ENCODE peak calls at places on chromosomes 1 and 21, in six cellular contexts. One of them, this sample, is unnamed.

GRCh38 chr1:203807211-203807610 is 11.8 kb downstream of the ZBED6 start:
- DNase-seq in activated CD4-positive, alpha-beta T cell treated with anti-CD3 and anti-CD28 coated beads, Interleukin-2, amount 10 ng/mL, durations not matched to agents 7 days and 5 days: no peak
- DNase-seq in upper lobe of right lung: no peak
- DNase-seq in T-helper 9 cell: no peak
- DNase-seq in fibroblast of gingiva: peak
- DNase-seq in endothelial cell: no peak
- DNase-seq in this sample: no peak

GRCh38 chr21:33419538-33420123 is 16.4 kb downstream of the IFNGR2 start:
- DNase-seq in activated CD4-positive, alpha-beta T cell treated with anti-CD3 and anti-CD28 coated beads, Interleukin-2, amount 10 ng/mL, durations not matched to agents 7 days and 5 days: no peak
- DNase-seq in upper lobe of right lung: no peak
- DNase-seq in T-helper 9 cell: no peak
- DNase-seq in fibroblast of gingiva: peak
- DNase-seq in endothelial cell: no peak
- DNase-seq in this sample: no peak

GRCh38 chr21:36709030-36709867 is 10.3 kb downstream of the SIM2 start:
- DNase-seq in activated CD4-positive, alpha-beta T cell treated with anti-CD3 and anti-CD28 coated beads, Interleukin-2, amount 10 ng/mL, durations not matched to agents 7 days and 5 days: no peak
- DNase-seq in upper lobe of right lung: peak
- DNase-seq in T-helper 9 cell: no peak
- DNase-seq in fibroblast of gingiva: no peak
- DNase-seq in endothelial cell: no peak
- DNase-seq in this sample: no peak

GRCh38 chr1:154810571-154810970 is 59.5 kb downstream of the KCNN3 start:
- DNase-seq in activated CD4-positive, alpha-beta T cell treated with anti-CD3 and anti-CD28 coated beads, Interleukin-2, amount 10 ng/mL, durations not matched to agents 7 days and 5 days: no peak
- DNase-seq in upper lobe of right lung: no peak
- DNase-seq in T-helper 9 cell: no peak
- DNase-seq in fibroblast of gingiva: no peak
- DNase-seq in endothelial cell: no peak
- DNase-seq in this sample: no peak

GRCh38 chr1:241366196-241366595 is 9.2 kb upstream of the RGS7 start:
- DNase-seq in activated CD4-positive, alpha-beta T cell treated with anti-CD3 and anti-CD28 coated beads, Interleukin-2, amount 10 ng/mL, durations not matched to agents 7 days and 5 days: no peak
- DNase-seq in upper lobe of right lung: no peak
- DNase-seq in T-helper 9 cell: no peak
- DNase-seq in fibroblast of gingiva: no peak
- DNase-seq in endothelial cell: no peak
- DNase-seq in this sample: no peak

GRCh38 chr1:2208309-2209239 is 14.0 kb upstream of the FAAP20 start:
- DNase-seq in activated CD4-positive, alpha-beta T cell treated with anti-CD3 and anti-CD28 coated beads, Interleukin-2, amount 10 ng/mL, durations not matched to agents 7 days and 5 days: no peak
- DNase-seq in upper lobe of right lung: peak
- DNase-seq in T-helper 9 cell: no peak
- DNase-seq in fibroblast of gingiva: peak
- DNase-seq in endothelial cell: no peak
- DNase-seq in this sample: no peak

GRCh38 chr1:109388884-109389637 is 8.7 kb downstream of the SORT1 start:
- DNase-seq in activated CD4-positive, alpha-beta T cell treated with anti-CD3 and anti-CD28 coated beads, Interleukin-2, amount 10 ng/mL, durations not matched to agents 7 days and 5 days: no peak
- DNase-seq in upper lobe of right lung: no peak
- DNase-seq in T-helper 9 cell: no peak
- DNase-seq in fibroblast of gingiva: peak
- DNase-seq in endothelial cell: no peak
- DNase-seq in this sample: no peak

GRCh38 chr1:109255097-109255651 is 5.8 kb downstream of the CELSR2 start:
- DNase-seq in activated CD4-positive, alpha-beta T cell treated with anti-CD3 and anti-CD28 coated beads, Interleukin-2, amount 10 ng/mL, durations not matched to agents 7 days and 5 days: no peak
- DNase-seq in upper lobe of right lung: no peak
- DNase-seq in T-helper 9 cell: no peak
- DNase-seq in fibroblast of gingiva: no peak
- DNase-seq in endothelial cell: no peak
- DNase-seq in this sample: no peak

GRCh38 chr1:115218696-115219095 is 119.4 kb downstream of the NGF start:
- DNase-seq in activated CD4-positive, alpha-beta T cell treated with anti-CD3 and anti-CD28 coated beads, Interleukin-2, amount 10 ng/mL, durations not matched to agents 7 days and 5 days: no peak
- DNase-seq in upper lobe of right lung: no peak
- DNase-seq in T-helper 9 cell: no peak
- DNase-seq in fibroblast of gingiva: no peak
- DNase-seq in endothelial cell: no peak
- DNase-seq in this sample: no peak

GRCh38 chr1:77303387-77303786 is 21.6 kb downstream of the AK5 start:
- DNase-seq in activated CD4-positive, alpha-beta T cell treated with anti-CD3 and anti-CD28 coated beads, Interleukin-2, amount 10 ng/mL, durations not matched to agents 7 days and 5 days: peak
- DNase-seq in upper lobe of right lung: no peak
- DNase-seq in T-helper 9 cell: no peak
- DNase-seq in fibroblast of gingiva: no peak
- DNase-seq in endothelial cell: no peak
- DNase-seq in this sample: no peak

GRCh38 chr1:8012955-8013354 is 13.2 kb downstream of the ERRFI1 start:
- DNase-seq in activated CD4-positive, alpha-beta T cell treated with anti-CD3 and anti-CD28 coated beads, Interleukin-2, amount 10 ng/mL, durations not matched to agents 7 days and 5 days: no peak
- DNase-seq in upper lobe of right lung: no peak
- DNase-seq in T-helper 9 cell: no peak
- DNase-seq in fibroblast of gingiva: no peak
- DNase-seq in endothelial cell: no peak
- DNase-seq in this sample: no peak

GRCh38 chr1:48680411-48681035 is 96.2 kb downstream of the BEND5 start:
- DNase-seq in activated CD4-positive, alpha-beta T cell treated with anti-CD3 and anti-CD28 coated beads, Interleukin-2, amount 10 ng/mL, durations not matched to agents 7 days and 5 days: no peak
- DNase-seq in upper lobe of right lung: no peak
- DNase-seq in T-helper 9 cell: no peak
- DNase-seq in fibroblast of gingiva: no peak
- DNase-seq in endothelial cell: no peak
- DNase-seq in this sample: no peak

GRCh38 chr1:39165049-39165448 is 39.4 kb upstream of the MACF1 start:
- DNase-seq in activated CD4-positive, alpha-beta T cell treated with anti-CD3 and anti-CD28 coated beads, Interleukin-2, amount 10 ng/mL, durations not matched to agents 7 days and 5 days: no peak
- DNase-seq in upper lobe of right lung: no peak
- DNase-seq in T-helper 9 cell: no peak
- DNase-seq in fibroblast of gingiva: no peak
- DNase-seq in endothelial cell: no peak
- DNase-seq in this sample: no peak

GRCh38 chr1:27868556-27868931 is 3.8 kb upstream of the THEMIS2 start:
- DNase-seq in activated CD4-positive, alpha-beta T cell treated with anti-CD3 and anti-CD28 coated beads, Interleukin-2, amount 10 ng/mL, durations not matched to agents 7 days and 5 days: no peak
- DNase-seq in upper lobe of right lung: no peak
- DNase-seq in T-helper 9 cell: no peak
- DNase-seq in fibroblast of gingiva: no peak
- DNase-seq in endothelial cell: no peak
- DNase-seq in this sample: no peak

GRCh38 chr1:209855623-209856022 is 27.9 kb downstream of the UTP25 start:
- DNase-seq in activated CD4-positive, alpha-beta T cell treated with anti-CD3 and anti-CD28 coated beads, Interleukin-2, amount 10 ng/mL, durations not matched to agents 7 days and 5 days: no peak
- DNase-seq in upper lobe of right lung: no peak
- DNase-seq in T-helper 9 cell: no peak
- DNase-seq in fibroblast of gingiva: no peak
- DNase-seq in endothelial cell: no peak
- DNase-seq in this sample: no peak

GRCh38 chr1:22995774-22996173 is 19.9 kb downstream of the TEX46 start:
- DNase-seq in activated CD4-positive, alpha-beta T cell treated with anti-CD3 and anti-CD28 coated beads, Interleukin-2, amount 10 ng/mL, durations not matched to agents 7 days and 5 days: no peak
- DNase-seq in upper lobe of right lung: no peak
- DNase-seq in T-helper 9 cell: no peak
- DNase-seq in fibroblast of gingiva: no peak
- DNase-seq in endothelial cell: no peak
- DNase-seq in this sample: no peak

GRCh38 chr1:179169616-179170467 is 59.6 kb downstream of the ABL2 start:
- DNase-seq in activated CD4-positive, alpha-beta T cell treated with anti-CD3 and anti-CD28 coated beads, Interleukin-2, amount 10 ng/mL, durations not matched to agents 7 days and 5 days: no peak
- DNase-seq in upper lobe of right lung: no peak
- DNase-seq in T-helper 9 cell: no peak
- DNase-seq in fibroblast of gingiva: peak
- DNase-seq in endothelial cell: no peak
- DNase-seq in this sample: no peak